ENCODE peak calls at places on chromosomes 5 and 9, in ten cellular contexts. D is Ammon's horn; O is Caki2; E is putamen; P is HEK293T; R is RPMI7951; Z is fibroblast of the aortic adventitia; F is glomerular endothelial cell; L is CD4-positive, alpha-beta T cell; I is stimulated activated CD4-positive, alpha-beta T cell treated with anti-CD3 and anti-CD28 coated beads, Interleukin-15, amount 100 ng/mL, for 24 hours. W is an unnamed sample.
A peak's percentile ranks its signal among the peaks of the same experiment; 100 is the strongest.

GRCh38 chr9:37201581-37201980 is 81.2 kb downstream of the ZCCHC7 start:
- DNase-seq in P (no peak), I (no peak), O (no peak), D (no peak), Z (no peak), F (no peak), E (no peak), R (peak; percentile 15), L (no peak), W (no peak)

GRCh38 chr9:128091144-128091543 is 23.1 kb downstream of the SLC25A25 start:
- DNase-seq in I (no peak), F (no peak), D (peak; percentile 96), P (no peak), Z (peak; percentile 97), R (no peak), O (no peak), E (peak; percentile 88), L (no peak), W (no peak)

GRCh38 chr5:172740483-172741205 is 30.4 kb downstream of the DUSP1 start:
- DNase-seq in F (no peak), Z (peak; percentile 87), I (no peak), D (peak; percentile 41), R (peak; percentile 91), E (no peak), L (no peak), O (peak; percentile 32), P (no peak), W (peak; percentile 11)

GRCh38 chr9:129242971-129243561 is 65.0 kb upstream of the IER5L start:
- DNase-seq in E (no peak), L (no peak), D (no peak), O (no peak), R (no peak), F (no peak), Z (peak; percentile 74), P (no peak), I (no peak), W (no peak)

GRCh38 chr5:15885156-15885555 is 294.4 kb downstream of the MARCHF11 start:
- DNase-seq in Z (peak; percentile 31), O (no peak), D (no peak), F (no peak), L (no peak), I (no peak), E (no peak), R (no peak), P (no peak), W (no peak)

GRCh38 chr9:97571664-97572063 is 61.5 kb downstream of the TSTD2 start:
- DNase-seq in D (peak; percentile 51), P (no peak), O (no peak), Z (peak; percentile 27), I (no peak), F (no peak), E (peak; percentile 60), R (no peak), L (no peak), W (no peak)

GRCh38 chr9:133730994-133731715 is 7.0 kb downstream of the SARDH start:
- DNase-seq in E (no peak), I (no peak), O (no peak), R (no peak), P (no peak), D (no peak), F (no peak), L (no peak), Z (no peak), W (no peak)

GRCh38 chr9:12464910-12465512 is 228.2 kb upstream of the TYRP1 start:
- DNase-seq in Z (peak; percentile 44), E (peak; percentile 2), L (no peak), I (no peak), O (no peak), P (peak; percentile 6), D (no peak), F (peak; percentile 7), R (peak; percentile 2), W (no peak)

GRCh38 chr5:77321793-77322394 is 111.4 kb downstream of the PDE8B start:
- DNase-seq in L (no peak), D (no peak), P (no peak), E (no peak), O (no peak), F (no peak), I (no peak), Z (no peak), R (no peak), W (no peak)

GRCh38 chr9:101054657-101055056 is 26.1 kb downstream of the PLPPR1 start:
- DNase-seq in F (no peak), O (no peak), L (no peak), I (no peak), P (no peak), R (no peak), E (no peak), D (no peak), Z (no peak), W (no peak)

GRCh38 chr5:151239237-151239861 is 13.6 kb upstream of the GM2A start:
- DNase-seq in E (no peak), O (peak; percentile 37), R (peak; percentile 58), P (peak; percentile 76), F (no peak), D (peak; percentile 76), Z (peak; percentile 79), L (peak; percentile 53), I (peak; percentile 76), W (no peak)

GRCh38 chr9:36049408-36049807 is 12.7 kb downstream of the RECK start:
- DNase-seq in D (no peak), P (no peak), Z (no peak), O (no peak), F (no peak), R (no peak), I (no peak), L (no peak), E (no peak), W (no peak)

GRCh38 chr9:89380437-89381307 is 62.4 kb downstream of the SECISBP2 start:
- DNase-seq in I (no peak), P (no peak), E (no peak), R (no peak), F (no peak), O (peak; percentile 72), L (no peak), D (no peak), Z (no peak), W (no peak)

GRCh38 chr5:71695561-71695960 is 23.5 kb upstream of the CARTPT start:
- DNase-seq in F (no peak), D (no peak), Z (peak; percentile 1), P (no peak), L (no peak), I (no peak), E (no peak), O (no peak), R (no peak), W (no peak)

GRCh38 chr5:142323480-142324376 is 1.1 kb downstream of the SPRY4 start:
- DNase-seq in I (no peak), Z (peak; percentile 56), P (no peak), E (no peak), L (no peak), O (peak; percentile 52), D (no peak), R (peak; percentile 52), F (no peak), W (no peak)

GRCh38 chr9:129701549-129701948 is 36.1 kb downstream of the PRRX2 start:
- DNase-seq in I (no peak), Z (no peak), O (no peak), D (no peak), P (no peak), E (no peak), R (no peak), F (no peak), L (no peak), W (no peak)